ENCODE peak calls at places on chromosomes 13 and 19, in eight cellular contexts. One of them, this sample, is unnamed.

GRCh38 chr13:48950507-48950886 is 25.2 kb upstream of the FNDC3A start:
- DNase-seq in T-helper 1 cell: no peak
- DNase-seq in NCI-H2029 treated with DMSO at 0.1 percent for 48 hours: no peak
- DNase-seq in dermis blood vessel endothelial cell: no peak
- DNase-seq in amygdala: no peak
- DNase-seq in AG08396: no peak
- DNase-seq in ovary: no peak
- DNase-seq in stimulated activated CD4-positive, alpha-beta T cell treated with anti-CD3 and anti-CD28 coated beads, Interleukin-15, amount 100 ng/mL, for 1 hour: no peak
- DNase-seq in this sample: no peak

GRCh38 chr19:7489609-7490044 is 792 bp upstream of the PEX11G start:
- DNase-seq in T-helper 1 cell: no peak
- DNase-seq in NCI-H2029 treated with DMSO at 0.1 percent for 48 hours: no peak
- DNase-seq in dermis blood vessel endothelial cell: no peak
- DNase-seq in amygdala: no peak
- DNase-seq in AG08396: no peak
- DNase-seq in ovary: no peak
- DNase-seq in stimulated activated CD4-positive, alpha-beta T cell treated with anti-CD3 and anti-CD28 coated beads, Interleukin-15, amount 100 ng/mL, for 1 hour: no peak
- DNase-seq in this sample: no peak

GRCh38 chr13:92833071-92833470 is 393.5 kb upstream of the GPC6 start:
- DNase-seq in T-helper 1 cell: no peak
- DNase-seq in NCI-H2029 treated with DMSO at 0.1 percent for 48 hours: peak; percentile 23
- DNase-seq in dermis blood vessel endothelial cell: no peak
- DNase-seq in amygdala: no peak
- DNase-seq in AG08396: no peak
- DNase-seq in ovary: no peak
- DNase-seq in stimulated activated CD4-positive, alpha-beta T cell treated with anti-CD3 and anti-CD28 coated beads, Interleukin-15, amount 100 ng/mL, for 1 hour: no peak
- DNase-seq in this sample: no peak

GRCh38 chr13:44111701-44112100 is 232.0 kb downstream of the LACC1 start:
- DNase-seq in T-helper 1 cell: no peak
- DNase-seq in NCI-H2029 treated with DMSO at 0.1 percent for 48 hours: no peak
- DNase-seq in dermis blood vessel endothelial cell: no peak
- DNase-seq in amygdala: no peak
- DNase-seq in AG08396: no peak
- DNase-seq in ovary: no peak
- DNase-seq in stimulated activated CD4-positive, alpha-beta T cell treated with anti-CD3 and anti-CD28 coated beads, Interleukin-15, amount 100 ng/mL, for 1 hour: no peak
- DNase-seq in this sample: no peak

GRCh38 chr13:28392896-28393295 is 102.0 kb downstream of the FLT1 start:
- DNase-seq in T-helper 1 cell: no peak
- DNase-seq in NCI-H2029 treated with DMSO at 0.1 percent for 48 hours: no peak
- DNase-seq in dermis blood vessel endothelial cell: no peak
- DNase-seq in amygdala: no peak
- DNase-seq in AG08396: no peak
- DNase-seq in ovary: no peak
- DNase-seq in stimulated activated CD4-positive, alpha-beta T cell treated with anti-CD3 and anti-CD28 coated beads, Interleukin-15, amount 100 ng/mL, for 1 hour: no peak
- DNase-seq in this sample: no peak

GRCh38 chr13:74987124-74987690 is 494.8 kb downstream of the TBC1D4 start:
- DNase-seq in T-helper 1 cell: no peak
- DNase-seq in NCI-H2029 treated with DMSO at 0.1 percent for 48 hours: no peak
- DNase-seq in dermis blood vessel endothelial cell: peak; percentile 16
- DNase-seq in amygdala: no peak
- DNase-seq in AG08396: no peak
- DNase-seq in ovary: no peak
- DNase-seq in stimulated activated CD4-positive, alpha-beta T cell treated with anti-CD3 and anti-CD28 coated beads, Interleukin-15, amount 100 ng/mL, for 1 hour: no peak
- DNase-seq in this sample: no peak

GRCh38 chr13:100883453-100883852 is 208.9 kb upstream of the TMTC4 start:
- DNase-seq in T-helper 1 cell: no peak
- DNase-seq in NCI-H2029 treated with DMSO at 0.1 percent for 48 hours: no peak
- DNase-seq in dermis blood vessel endothelial cell: no peak
- DNase-seq in amygdala: no peak
- DNase-seq in AG08396: no peak
- DNase-seq in ovary: no peak
- DNase-seq in stimulated activated CD4-positive, alpha-beta T cell treated with anti-CD3 and anti-CD28 coated beads, Interleukin-15, amount 100 ng/mL, for 1 hour: no peak
- DNase-seq in this sample: no peak

GRCh38 chr19:4636151-4636717 is 3.1 kb upstream of the TNFAIP8L1 start:
- DNase-seq in T-helper 1 cell: peak; percentile 65
- DNase-seq in NCI-H2029 treated with DMSO at 0.1 percent for 48 hours: no peak
- DNase-seq in dermis blood vessel endothelial cell: peak; percentile 73
- DNase-seq in amygdala: peak; percentile 25
- DNase-seq in AG08396: peak; percentile 90
- DNase-seq in ovary: peak; percentile 68
- DNase-seq in stimulated activated CD4-positive, alpha-beta T cell treated with anti-CD3 and anti-CD28 coated beads, Interleukin-15, amount 100 ng/mL, for 1 hour: peak; percentile 76
- DNase-seq in this sample: peak; percentile 76

GRCh38 chr13:71515639-71516038 is 351.4 kb downstream of the DACH1 start:
- DNase-seq in T-helper 1 cell: no peak
- DNase-seq in NCI-H2029 treated with DMSO at 0.1 percent for 48 hours: no peak
- DNase-seq in dermis blood vessel endothelial cell: no peak
- DNase-seq in amygdala: no peak
- DNase-seq in AG08396: no peak
- DNase-seq in ovary: no peak
- DNase-seq in stimulated activated CD4-positive, alpha-beta T cell treated with anti-CD3 and anti-CD28 coated beads, Interleukin-15, amount 100 ng/mL, for 1 hour: no peak
- DNase-seq in this sample: no peak

GRCh38 chr13:113080361-113080831 is 25.2 kb upstream of the F7 start:
- DNase-seq in T-helper 1 cell: no peak
- DNase-seq in NCI-H2029 treated with DMSO at 0.1 percent for 48 hours: no peak
- DNase-seq in dermis blood vessel endothelial cell: no peak
- DNase-seq in amygdala: no peak
- DNase-seq in AG08396: no peak
- DNase-seq in ovary: no peak
- DNase-seq in stimulated activated CD4-positive, alpha-beta T cell treated with anti-CD3 and anti-CD28 coated beads, Interleukin-15, amount 100 ng/mL, for 1 hour: no peak
- DNase-seq in this sample: no peak

GRCh38 chr13:93672996-93673395 is 446.4 kb downstream of the GPC6 start:
- DNase-seq in T-helper 1 cell: no peak
- DNase-seq in NCI-H2029 treated with DMSO at 0.1 percent for 48 hours: no peak
- DNase-seq in dermis blood vessel endothelial cell: no peak
- DNase-seq in amygdala: no peak
- DNase-seq in AG08396: no peak
- DNase-seq in ovary: no peak
- DNase-seq in stimulated activated CD4-positive, alpha-beta T cell treated with anti-CD3 and anti-CD28 coated beads, Interleukin-15, amount 100 ng/mL, for 1 hour: no peak
- DNase-seq in this sample: no peak

GRCh38 chr13:73945871-73946270 is 188.3 kb downstream of the KLF12 start:
- DNase-seq in T-helper 1 cell: no peak
- DNase-seq in NCI-H2029 treated with DMSO at 0.1 percent for 48 hours: no peak
- DNase-seq in dermis blood vessel endothelial cell: peak; percentile 17
- DNase-seq in amygdala: no peak
- DNase-seq in AG08396: no peak
- DNase-seq in ovary: no peak
- DNase-seq in stimulated activated CD4-positive, alpha-beta T cell treated with anti-CD3 and anti-CD28 coated beads, Interleukin-15, amount 100 ng/mL, for 1 hour: no peak
- DNase-seq in this sample: no peak

GRCh38 chr19:9916719-9917118 is 19.6 kb downstream of the OLFM2 start:
- DNase-seq in T-helper 1 cell: no peak
- DNase-seq in NCI-H2029 treated with DMSO at 0.1 percent for 48 hours: no peak
- DNase-seq in dermis blood vessel endothelial cell: no peak
- DNase-seq in amygdala: no peak
- DNase-seq in AG08396: no peak
- DNase-seq in ovary: no peak
- DNase-seq in stimulated activated CD4-positive, alpha-beta T cell treated with anti-CD3 and anti-CD28 coated beads, Interleukin-15, amount 100 ng/mL, for 1 hour: no peak
- DNase-seq in this sample: no peak

GRCh38 chr13:51929699-51930098 is 67.9 kb downstream of the CCDC70 start:
- DNase-seq in T-helper 1 cell: no peak
- DNase-seq in NCI-H2029 treated with DMSO at 0.1 percent for 48 hours: no peak
- DNase-seq in dermis blood vessel endothelial cell: no peak
- DNase-seq in amygdala: no peak
- DNase-seq in AG08396: no peak
- DNase-seq in ovary: no peak
- DNase-seq in stimulated activated CD4-positive, alpha-beta T cell treated with anti-CD3 and anti-CD28 coated beads, Interleukin-15, amount 100 ng/mL, for 1 hour: no peak
- DNase-seq in this sample: no peak